ENCODE peak calls at places on chromosomes 6 and 20, in four cellular contexts. X is Panc1, F is SK-N-SH, H is A673. S is an unnamed sample. For H3K27me3 and H3K9me3, the result is how much of the 10 kb centered on the place peaks cover.

GRCh38 chr20:5215592-5216304 is 88.9 kb downstream of the CDS2 start:
- DNase-seq in X (no peak), F (no peak), H (peak), S (no peak)

GRCh38 chr6:80151641-80152040 is 45.2 kb downstream of the BCKDHB start:
- DNase-seq in X (no peak), F (no peak), H (no peak), S (no peak)

GRCh38 chr6:169851641-169852503 is 100.5 kb downstream of the ERMARD start:
- DNase-seq in X (no peak), F (no peak), H (peak), S (no peak)

GRCh38 chr20:34581341-34582189 is 23.0 kb downstream of the MAP1LC3A start:
- DNase-seq in X (no peak), F (no peak), H (peak), S (no peak)

GRCh38 chr20:10619427-10619826 is 54.4 kb downstream of the JAG1 start:
- DNase-seq in X (peak), F (no peak), H (peak), S (no peak)

GRCh38 chr20:57391439-57392129 is 388 bp downstream of the RBM38 start:
- DNase-seq in X (no peak), F (peak), H (peak), S (no peak)

GRCh38 chr6:16223362-16223761 is 15.0 kb upstream of the GMPR start:
- DNase-seq in X (no peak), F (no peak), H (no peak), S (no peak)

GRCh38 chr6:135853227-135853626 is 1.7 kb downstream of the PDE7B start:
- DNase-seq in X (no peak), F (no peak), H (no peak), S (no peak)

GRCh38 chr6:96899019-96899418 is 1.3 kb upstream of the NDUFAF4 start:
- DNase-seq in X (peak), F (peak), H (peak), S (peak)

DNA sequence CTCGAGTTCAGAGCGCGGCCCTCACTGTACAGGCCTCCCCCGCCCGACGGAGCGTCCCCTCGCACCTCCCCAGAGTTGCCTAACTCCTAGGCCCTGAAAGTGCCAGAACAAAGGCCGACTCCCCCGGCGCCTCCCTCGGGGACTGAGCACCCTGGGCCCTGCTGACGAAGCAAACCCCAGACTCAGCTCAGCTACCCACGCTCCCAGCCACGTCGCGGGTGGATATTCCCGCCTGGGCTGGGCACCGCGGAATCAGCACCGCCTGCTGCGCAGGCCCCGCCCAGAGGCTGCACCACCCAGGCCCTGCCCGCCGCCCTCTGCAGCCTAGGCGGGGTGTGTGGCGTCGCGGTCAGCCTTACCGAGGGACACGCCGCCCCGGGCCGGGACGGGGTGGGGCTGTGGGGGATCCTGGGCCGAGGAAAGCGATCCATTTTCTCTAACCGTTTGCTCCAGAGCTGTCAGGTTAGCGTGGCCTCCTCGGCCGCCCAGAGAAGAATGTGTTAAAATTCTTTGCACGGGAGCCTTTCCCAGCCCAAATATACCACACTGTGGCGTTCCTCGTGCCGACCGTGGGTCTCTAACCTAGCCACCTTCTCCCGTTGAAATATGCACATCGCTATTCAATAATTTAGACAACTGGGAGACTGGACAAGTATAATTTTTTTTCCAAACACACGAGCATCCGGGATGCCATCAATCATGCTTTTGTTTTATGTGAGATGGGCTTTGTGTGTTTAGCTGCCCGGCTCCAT is 31.4 kb downstream of the TFAP2A start:
- DNase-seq in X (no peak), F (peak), H (no peak), S (no peak)
- H3K27me3 ChIP-seq in X (under half), F (half or more), H (under half), S (half or more)

GRCh38 chr6:92710048-92710447 is 709.3 kb downstream of the EPHA7 start:
- DNase-seq in X (no peak), F (no peak), H (no peak), S (no peak)

GRCh38 chr6:92716638-92717037 is 702.7 kb downstream of the EPHA7 start:
- DNase-seq in X (no peak), F (no peak), H (no peak), S (no peak)

GRCh38 chr6:92715991-92716390 is 703.4 kb downstream of the EPHA7 start:
- DNase-seq in X (no peak), F (no peak), H (peak), S (peak)
- H3K4me3 ChIP-seq in X (no peak), F (no peak), H (no peak), S (no peak)

GRCh38 chr20:47173596-47174216 is 182.8 kb downstream of the ZMYND8 start:
- DNase-seq in X (no peak), F (no peak), H (no peak), S (no peak)
- H3K9me3 ChIP-seq in X (under half), F (under half), H (under half), S (under half)

DNA sequence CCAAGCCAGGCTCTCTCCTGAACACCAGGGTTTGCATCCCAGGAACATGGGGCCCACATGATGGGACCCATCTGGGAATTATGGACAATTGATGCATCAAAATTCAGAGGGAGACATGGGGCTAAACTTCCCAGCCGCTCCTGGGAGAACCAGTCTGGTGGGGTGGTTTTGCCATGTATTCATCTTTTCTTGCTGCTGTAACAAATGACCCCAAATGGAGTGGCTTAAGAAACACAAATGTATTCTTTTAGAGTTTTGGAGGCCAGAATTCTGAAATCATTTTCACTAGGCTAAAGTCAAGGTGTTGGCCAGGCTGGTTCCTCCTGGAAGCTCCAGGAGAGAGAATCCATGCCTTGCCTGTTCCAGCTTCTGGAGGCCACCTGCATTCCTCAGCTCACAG is 6.5 kb downstream of the SLC13A3 start:
- DNase-seq in X (no peak), F (no peak), H (no peak), S (no peak)
- H3K27me3 ChIP-seq in X (under half), F (under half), H (under half), S (under half)

DNA sequence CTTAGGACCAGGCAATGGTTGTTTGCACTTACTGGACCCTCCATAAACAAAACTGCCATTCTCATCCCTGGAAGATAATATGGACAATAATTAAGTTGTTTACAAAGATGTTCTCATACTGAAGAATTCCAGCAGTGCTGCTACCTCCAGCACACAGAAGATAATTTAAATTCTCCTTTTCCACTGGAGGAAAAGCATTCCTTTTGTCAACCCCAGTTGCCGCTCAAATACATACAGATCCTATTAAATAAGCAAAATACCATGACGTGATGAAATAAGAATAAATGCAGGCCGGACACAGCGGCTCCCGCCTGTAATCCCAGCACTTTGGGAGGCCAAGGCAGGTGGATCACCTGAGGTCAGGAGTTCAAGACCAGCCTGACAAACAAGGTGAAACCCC is 54.5 kb upstream of the IPCEF1 start:
- DNase-seq in X (no peak), F (no peak), H (no peak), S (no peak)
- H3K4me3 ChIP-seq in X (no peak), F (no peak), H (no peak), S (no peak)

DNA sequence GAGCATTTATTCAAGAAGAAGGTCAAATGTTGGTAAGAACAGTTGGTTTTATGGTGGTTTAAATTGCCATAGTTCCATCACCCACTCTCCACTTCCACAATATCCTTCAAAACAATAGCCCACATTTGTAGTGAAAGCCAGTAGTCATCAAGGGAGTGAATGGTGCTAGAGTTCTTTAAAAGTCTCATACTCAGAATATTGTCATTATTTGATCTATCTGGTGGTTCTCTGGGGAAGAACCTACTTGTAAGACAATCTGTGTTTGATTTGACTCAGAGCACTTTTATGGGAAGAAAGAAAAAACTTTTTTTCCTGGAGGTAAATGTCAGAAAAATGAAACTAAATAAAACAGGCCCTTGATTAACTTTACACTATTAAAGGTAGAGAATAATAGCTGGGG is 893.8 kb downstream of the QKI start:
- DNase-seq in X (no peak), F (no peak), H (no peak), S (no peak)
- H3K9me3 ChIP-seq in X (under half), F (under half), H (under half), S (under half)

DNA sequence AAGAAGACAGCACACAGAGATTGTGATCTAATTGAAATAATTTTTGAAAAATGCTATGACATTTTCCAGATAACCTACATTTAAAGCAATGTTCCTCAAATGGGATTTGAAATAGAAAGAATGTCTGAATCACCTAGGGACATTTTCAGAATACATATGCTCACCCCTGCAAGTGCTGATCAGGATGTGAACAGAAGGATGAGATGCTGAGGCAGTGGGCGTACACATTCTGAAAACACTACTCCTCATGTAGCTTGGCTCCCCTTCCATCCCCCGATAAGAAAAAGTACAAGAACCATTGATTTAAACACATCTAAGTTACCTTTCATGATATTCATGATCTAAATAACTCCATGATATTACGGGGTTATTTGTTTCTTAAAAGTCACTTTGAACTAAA is 29.9 kb upstream of the HINT3 start:
- DNase-seq in X (no peak), F (no peak), H (no peak), S (no peak)
- H3K27me3 ChIP-seq in X (under half), F (under half), H (under half), S (under half)

DNA sequence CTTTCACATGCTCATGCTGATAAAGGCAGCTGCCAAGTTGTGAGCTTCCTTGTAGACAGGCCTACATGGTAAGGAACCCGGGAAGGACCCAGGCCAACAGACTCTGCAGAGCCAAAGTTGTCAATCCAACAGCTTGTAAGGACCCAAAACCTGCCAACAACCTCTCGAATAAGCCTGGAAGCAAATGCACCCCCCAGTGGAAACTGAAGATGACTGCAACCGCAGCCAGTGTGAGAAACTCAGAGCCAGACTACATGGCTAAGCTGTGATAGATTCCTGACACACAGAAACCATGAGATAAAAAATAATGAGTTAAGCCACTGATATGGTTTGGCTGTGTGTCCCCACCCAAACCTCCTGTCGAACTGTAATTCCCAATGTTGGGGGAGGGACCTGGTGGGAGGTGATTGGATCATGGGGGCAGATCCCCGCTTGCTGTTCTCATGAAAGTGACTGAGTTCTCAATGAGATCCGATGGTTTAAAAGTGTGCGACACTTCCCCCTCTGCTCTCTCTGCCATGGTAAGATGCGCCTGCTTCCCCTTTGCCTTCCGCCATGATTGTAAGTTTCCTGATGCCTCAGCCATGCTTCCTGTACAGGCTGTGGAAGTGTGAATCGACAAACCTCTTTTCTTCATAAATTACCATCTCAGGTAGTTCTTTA is 18.8 kb upstream of the CLPSL2 start:
- DNase-seq in X (no peak), F (no peak), H (peak), S (no peak)
- H3K4me3 ChIP-seq in X (no peak), F (no peak), H (no peak), S (no peak)

GRCh38 chr6:140544431-140544830 is 1170.0 kb upstream of the CITED2 start:
- DNase-seq in X (no peak), F (no peak), H (no peak), S (no peak)
- H3K9me3 ChIP-seq in X (under half), F (under half), H (under half), S (under half)

GRCh38 chr6:138432063-138432356 is 28.0 kb downstream of the HEBP2 start:
- DNase-seq in X (no peak), F (no peak), H (no peak), S (no peak)

GRCh38 chr6:138429731-138430130 is 25.7 kb downstream of the HEBP2 start:
- DNase-seq in X (no peak), F (no peak), H (no peak), S (no peak)

GRCh38 chr6:138428943-138429616 is 25.1 kb downstream of the HEBP2 start:
- DNase-seq in X (no peak), F (peak), H (peak), S (peak)

GRCh38 chr6:138431276-138432062 is 27.4 kb downstream of the HEBP2 start:
- DNase-seq in X (no peak), F (no peak), H (no peak), S (no peak)

GRCh38 chr6:138430361-138431145 is 26.5 kb downstream of the HEBP2 start:
- DNase-seq in X (no peak), F (no peak), H (no peak), S (no peak)
- H3K27me3 ChIP-seq in X (under half), F (half or more), H (under half), S (under half)

S was measured in AG04450.